ENCODE peak calls at places on chromosomes 5 and 9, in seven cellular contexts. E is H9, H is colonic mucosa, C is SK-N-SH, W is kidney, L is mammary epithelial cell, D is neural progenitor cell. Q is an unnamed sample.
A peak's percentile ranks its signal among the peaks of the same experiment; 100 is the strongest.

GRCh38 chr5:41708604-41708940 is 161.7 kb downstream of the OXCT1 start:
- DNase-seq in E (no peak), H (peak; percentile 22), C (no peak), W (no peak), L (no peak), D (no peak), Q (no peak)

GRCh38 chr5:1176473-1177391 is 24.7 kb upstream of the SLC6A19 start:
- DNase-seq in E (peak; percentile 90), H (no peak), C (peak; percentile 72), W (peak; percentile 74), L (no peak), D (peak; percentile 40), Q (no peak)

GRCh38 chr9:96476591-96476990 is 26.6 kb downstream of the HABP4 start:
- DNase-seq in E (no peak), H (no peak), C (no peak), W (no peak), L (no peak), D (no peak), Q (no peak)

GRCh38 chr5:52674815-52675545 is 112.7 kb upstream of the ITGA1 start:
- DNase-seq in E (no peak), H (no peak), C (no peak), W (no peak), L (no peak), D (no peak), Q (peak; percentile 51)

GRCh38 chr5:1779782-1780620 is 19.6 kb downstream of the MRPL36 start:
- DNase-seq in E (no peak), H (no peak), C (no peak), W (no peak), L (no peak), D (no peak), Q (no peak)

GRCh38 chr9:98523231-98523901 is 185.4 kb downstream of the GABBR2 start:
- DNase-seq in E (peak; percentile 53), H (no peak), C (no peak), W (no peak), L (peak; percentile 16), D (peak; percentile 48), Q (peak; percentile 25)

GRCh38 chr5:35780236-35780635 is 76.5 kb upstream of the IL7R start:
- DNase-seq in E (no peak), H (no peak), C (no peak), W (no peak), L (no peak), D (no peak), Q (no peak)

GRCh38 chr5:17839848-17840247 is 205.6 kb downstream of the TAF11L14 start:
- DNase-seq in E (no peak), H (no peak), C (no peak), W (no peak), L (no peak), D (no peak), Q (peak; percentile 13)

GRCh38 chr9:110918316-110919054 is 119.8 kb downstream of the LPAR1 start:
- DNase-seq in E (no peak), H (no peak), C (no peak), W (no peak), L (peak; percentile 62), D (no peak), Q (peak; percentile 93)

GRCh38 chr5:148335259-148335658 is at the start of gene SPINK9:
- DNase-seq in E (no peak), H (no peak), C (no peak), W (no peak), L (no peak), D (no peak), Q (no peak)

GRCh38 chr9:2597483-2597882 is 24.1 kb upstream of the VLDLR start:
- DNase-seq in E (no peak), H (no peak), C (no peak), W (no peak), L (no peak), D (no peak), Q (peak; percentile 25)

GRCh38 chr9:34687631-34688030 is 3.4 kb downstream of the CCL19 start:
- DNase-seq in E (no peak), H (no peak), C (no peak), W (no peak), L (no peak), D (no peak), Q (no peak)

GRCh38 chr5:138157626-138158025 is 18.4 kb upstream of the NME5 start:
- DNase-seq in E (no peak), H (no peak), C (no peak), W (no peak), L (no peak), D (no peak), Q (no peak)

GRCh38 chr5:134526483-134527155 is 1.1 kb downstream of the JADE2 start:
- DNase-seq in E (peak; percentile 95), H (peak; percentile 87), C (peak; percentile 86), W (peak; percentile 95), L (no peak), D (peak; percentile 79), Q (no peak)

GRCh38 chr9:93826209-93826608 is 128.9 kb downstream of the BARX1 start:
- DNase-seq in E (peak; percentile 87), H (peak; percentile 52), C (no peak), W (no peak), L (no peak), D (no peak), Q (no peak)

GRCh38 chr5:171330011-171330410 is 21.0 kb downstream of the TLX3 start:
- DNase-seq in E (no peak), H (no peak), C (no peak), W (no peak), L (no peak), D (no peak), Q (no peak)

GRCh38 chr5:128534729-128535128 is 3.3 kb downstream of the FBN2 start:
- DNase-seq in E (no peak), H (peak; percentile 28), C (no peak), W (no peak), L (no peak), D (no peak), Q (peak; percentile 61)

GRCh38 chr5:139396691-139397090 is 1.8 kb upstream of the PROB1 start:
- DNase-seq in E (no peak), H (no peak), C (no peak), W (peak; percentile 54), L (no peak), D (no peak), Q (no peak)

GRCh38 chr5:79876510-79876909 is 114.6 kb downstream of the MTX3 start:
- DNase-seq in E (no peak), H (no peak), C (no peak), W (no peak), L (no peak), D (no peak), Q (no peak)
- H3K9me3 ChIP-seq in E (no peaks in the 10 kb centered on the region), H (no peaks in the 10 kb centered on the region), C (no peaks in the 10 kb centered on the region), W (no peaks in the 10 kb centered on the region), L (no peaks in the 10 kb centered on the region), D (no peaks in the 10 kb centered on the region), Q (no peaks in the 10 kb centered on the region)

GRCh38 chr5:78511116-78511906 is 137.3 kb downstream of the LHFPL2 start:
- DNase-seq in E (no peak), H (no peak), C (no peak), W (no peak), L (no peak), D (no peak), Q (no peak)
- H3K9ac ChIP-seq in E (no peak overlapping the region), H (no peak overlapping the region), C (no peak overlapping the region), W (no peak overlapping the region), L (no peak overlapping the region), D (no peak overlapping the region), Q (no peak overlapping the region)

DNA sequence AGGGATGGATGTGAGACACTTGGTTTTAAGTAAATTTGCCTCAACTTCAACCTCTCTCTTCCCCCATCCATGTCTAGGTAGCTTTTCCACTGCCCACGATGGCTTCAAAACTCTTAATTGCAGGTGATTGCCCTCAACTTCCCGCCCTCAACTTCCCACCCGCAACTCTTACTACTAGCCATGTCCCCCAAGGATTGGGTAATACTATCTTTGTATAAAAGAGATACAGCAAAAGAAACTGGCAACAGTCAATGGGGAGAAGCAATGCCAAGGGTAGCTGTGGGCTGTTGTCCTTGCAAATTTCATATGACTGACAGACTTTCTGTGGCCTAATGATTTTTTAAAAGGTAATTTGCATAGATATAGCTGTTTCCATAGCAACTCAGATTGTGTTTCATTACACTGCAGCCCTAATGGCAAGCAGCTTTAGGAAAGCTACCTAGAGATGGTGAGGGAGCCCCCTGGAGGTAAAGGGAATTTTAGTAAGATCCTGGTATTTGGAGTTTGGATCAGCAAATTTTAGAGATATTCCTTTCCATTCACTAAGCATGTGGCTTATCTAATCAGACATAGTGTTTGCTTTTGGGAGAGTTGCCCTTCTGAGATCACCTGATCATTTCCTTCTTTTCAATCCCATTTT is 421.5 kb upstream of the DAP start:
- DNase-seq in E (peak; percentile 35), H (no peak), C (peak; percentile 49), W (no peak), L (no peak), D (peak; percentile 62), Q (peak; percentile 57)
- H3K9me3 ChIP-seq in E (no peaks in the 10 kb centered on the region), H (no peaks in the 10 kb centered on the region), C (no peaks in the 10 kb centered on the region), W (no peaks in the 10 kb centered on the region), L (no peaks in the 10 kb centered on the region), D (no peaks in the 10 kb centered on the region), Q (no peaks in the 10 kb centered on the region)

DNA sequence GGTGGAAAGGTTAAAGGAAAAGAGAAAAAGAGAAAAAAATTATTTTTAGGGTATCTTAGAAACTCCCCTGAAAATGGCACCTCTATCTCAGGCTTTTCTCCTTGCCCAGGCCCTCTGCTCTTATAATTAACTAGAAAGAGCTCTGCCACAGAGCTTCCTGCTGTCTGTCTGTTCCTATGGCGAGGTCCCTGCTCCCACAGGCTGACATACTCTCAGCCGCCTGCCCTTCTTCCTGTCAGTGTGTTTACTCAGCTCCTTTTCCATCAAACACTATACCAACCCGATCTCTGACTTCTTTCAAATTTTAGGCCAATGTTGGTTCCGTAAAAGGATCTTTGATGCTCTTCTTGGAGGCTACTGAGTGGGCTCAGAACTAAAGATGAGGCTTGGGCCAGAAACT is 482.6 kb downstream of the DMAC1 start:
- DNase-seq in E (no peak), H (no peak), C (no peak), W (no peak), L (no peak), D (no peak), Q (no peak)
- H3K9ac ChIP-seq in E (no peak overlapping the region), H (no peak overlapping the region), C (no peak overlapping the region), W (no peak overlapping the region), L (no peak overlapping the region), D (no peak overlapping the region), Q (no peak overlapping the region)

GRCh38 chr5:65943771-65944170 is 17.4 kb downstream of the ERBIN start:
- DNase-seq in E (no peak), H (no peak), C (no peak), W (no peak), L (no peak), D (no peak), Q (no peak)
- H3K9me3 ChIP-seq in E (no peaks in the 10 kb centered on the region), H (no peaks in the 10 kb centered on the region), C (no peaks in the 10 kb centered on the region), W (no peaks in the 10 kb centered on the region), L (no peaks in the 10 kb centered on the region), D (no peaks in the 10 kb centered on the region), Q (no peaks in the 10 kb centered on the region)

DNA sequence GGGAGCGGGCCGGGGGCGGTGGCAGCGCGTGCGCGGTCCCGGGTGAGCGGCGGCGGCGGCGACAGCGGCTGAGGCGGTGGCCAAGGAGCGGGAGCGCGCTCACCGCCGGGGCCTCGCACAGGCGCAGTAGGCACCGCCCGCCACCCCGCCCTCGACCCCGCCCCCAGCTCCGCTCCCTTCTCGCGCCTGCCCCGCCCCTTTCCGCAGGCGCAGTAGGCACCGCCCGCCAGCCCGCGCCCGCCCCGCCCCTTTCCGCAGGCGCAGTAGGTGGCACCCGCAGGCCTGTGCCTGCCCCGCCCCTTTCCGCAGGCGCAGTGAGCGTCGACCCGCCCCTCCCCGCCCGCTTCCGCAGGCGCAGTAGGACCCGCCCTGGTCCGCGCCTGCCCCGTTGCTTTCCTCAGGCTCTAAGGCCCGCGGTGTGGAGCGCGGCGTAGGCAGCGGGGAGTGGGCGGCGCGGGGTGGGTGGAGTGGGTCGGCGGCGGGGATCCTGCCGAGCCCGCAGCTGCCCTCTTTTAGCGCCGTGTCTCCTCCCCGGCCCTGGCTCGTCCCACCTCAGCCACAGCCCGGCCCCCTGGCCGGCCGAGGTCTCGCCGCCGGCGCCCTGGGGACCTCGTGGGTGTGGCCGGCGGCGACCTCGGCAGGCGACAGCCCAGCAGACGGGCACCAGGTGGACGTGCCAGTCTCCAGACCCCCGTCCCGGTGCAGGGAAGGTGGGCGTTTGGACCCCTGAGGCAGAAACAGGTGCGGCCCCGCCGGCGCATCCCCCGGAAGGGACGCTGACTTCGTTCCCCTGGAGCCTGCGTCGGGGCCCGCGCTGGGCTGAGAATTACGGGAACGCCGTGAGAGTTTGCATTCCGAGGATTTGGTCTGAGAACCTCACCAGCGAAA is at the start of gene CAMSAP1:
- DNase-seq in E (peak; percentile 94), H (peak; percentile 91), C (peak; percentile 99), W (peak; percentile 98), L (peak; percentile 90), D (peak; percentile 97), Q (peak; percentile 93)
- H3K9ac ChIP-seq in E (peak within 1 kb of the TSS; percentile 86), H (peak within 1 kb of the TSS; percentile 66), C (peak within 1 kb of the TSS; percentile 72), W (peak within 1 kb of the TSS; percentile 53), L (peak within 1 kb of the TSS; percentile 84), D (peak within 1 kb of the TSS; percentile 65), Q (peak within 1 kb of the TSS; percentile 33)